ENCODE peak calls at places on chromosomes 2 and 18, in eight cellular contexts. A is AG10803; M is T-cell; O is NCI-H1436 treated with DMSO at 0.1 percent for 48 hours; U is effector memory CD4-positive, alpha-beta T cell; L is pancreas; F is GM10248; E is iris pigment epithelial cell. V is an unnamed sample.

GRCh38 chr2:29706171-29706690 is 215.2 kb downstream of the ALK start:
- DNase-seq in A (peak; percentile 16), O (no peak), F (no peak), L (no peak), M (no peak), E (no peak), U (no peak), V (no peak)

GRCh38 chr18:12053312-12053711 is 40.3 kb upstream of the ANKRD62 start:
- DNase-seq in A (no peak), L (no peak), U (no peak), F (no peak), M (no peak), E (no peak), O (no peak), V (no peak)

GRCh38 chr2:147515213-147515612 is 329.6 kb upstream of the ACVR2A start:
- DNase-seq in U (no peak), O (no peak), E (no peak), M (no peak), F (no peak), A (no peak), L (no peak), V (no peak)

GRCh38 chr2:128282246-128282975 is 36.3 kb downstream of the HS6ST1 start:
- DNase-seq in U (no peak), O (no peak), L (no peak), F (no peak), A (no peak), M (no peak), E (no peak), V (no peak)

GRCh38 chr2:171383141-171383540 is 50.6 kb downstream of the METTL8 start:
- DNase-seq in A (no peak), E (peak; percentile 48), U (no peak), F (no peak), L (no peak), O (no peak), M (no peak), V (no peak)

GRCh38 chr2:1974391-1974790 is 230.1 kb upstream of the PXDN start:
- DNase-seq in F (no peak), M (no peak), O (no peak), L (no peak), U (no peak), E (peak; percentile 60), A (peak; percentile 37), V (no peak)

GRCh38 chr2:17300141-17300540 is 218.1 kb downstream of the RAD51AP2 start:
- DNase-seq in L (no peak), F (no peak), A (peak; percentile 64), O (no peak), E (peak; percentile 95), M (no peak), U (no peak), V (no peak)

GRCh38 chr18:62525611-62526010 is 2.8 kb downstream of the ZCCHC2 start:
- DNase-seq in U (no peak), O (no peak), M (no peak), L (no peak), F (no peak), A (no peak), E (no peak), V (no peak)

GRCh38 chr2:61135510-61135909 is 26.5 kb upstream of the C2orf74 start:
- DNase-seq in L (no peak), M (no peak), U (no peak), F (no peak), A (peak; percentile 49), O (no peak), E (peak; percentile 68), V (no peak)

GRCh38 chr18:26190506-26190905 is 35.7 kb upstream of the TAF4B start:
- DNase-seq in F (peak; percentile 37), O (no peak), M (peak; percentile 23), A (no peak), E (no peak), L (no peak), U (no peak), V (peak; percentile 27)

GRCh38 chr2:165833156-165833555 is 39.1 kb upstream of the GALNT3 start:
- DNase-seq in E (peak; percentile 77), A (peak; percentile 47), L (no peak), F (no peak), O (no peak), M (no peak), U (no peak), V (no peak)

GRCh38 chr2:95264626-95265025 is 9.6 kb upstream of the PROM2 start:
- DNase-seq in A (peak; percentile 24), F (no peak), E (no peak), U (no peak), L (no peak), O (no peak), M (no peak), V (no peak)

GRCh38 chr2:30653847-30654246 is 153.4 kb downstream of the CAPN13 start:
- DNase-seq in L (no peak), M (no peak), A (peak; percentile 66), O (no peak), E (peak; percentile 51), U (no peak), F (no peak), V (no peak)

GRCh38 chr2:232120911-232121310 is 159.4 kb downstream of the DIS3L2 start:
- DNase-seq in A (no peak), E (no peak), U (no peak), M (no peak), O (no peak), F (no peak), L (no peak), V (no peak)

GRCh38 chr2:200575957-200576356 is 9.9 kb upstream of the AOX1 start:
- DNase-seq in O (no peak), F (peak; percentile 18), L (no peak), M (no peak), E (peak; percentile 24), A (peak; percentile 20), U (no peak), V (no peak)

GRCh38 chr18:58389745-58390144 is 239.1 kb downstream of the ALPK2 start:
- DNase-seq in E (no peak), F (no peak), O (no peak), M (no peak), L (no peak), A (no peak), U (no peak), V (no peak)

GRCh38 chr2:23585218-23585945 is 200.4 kb downstream of the KLHL29 start:
- DNase-seq in L (no peak), E (no peak), O (no peak), M (no peak), F (no peak), U (no peak), A (no peak), V (no peak)

GRCh38 chr2:112821682-112822081 is 14.9 kb downstream of the IL1B start:
- DNase-seq in F (no peak), U (no peak), L (no peak), O (no peak), E (no peak), M (peak; percentile 2), A (no peak), V (no peak)

GRCh38 chr2:119476301-119477117 is 44.9 kb downstream of the TMEM37 start:
- DNase-seq in E (peak; percentile 58), A (peak; percentile 36), F (peak; percentile 86), O (no peak), L (peak; percentile 61), M (peak; percentile 20), U (peak; percentile 11), V (peak; percentile 61)

GRCh38 chr2:109289011-109289410 is 160.0 kb downstream of the SH3RF3 start:
- DNase-seq in U (no peak), E (no peak), A (no peak), O (no peak), M (no peak), F (no peak), L (no peak), V (no peak)

GRCh38 chr2:190180313-190181065 is 118.0 kb upstream of the MSTN start:
- DNase-seq in M (no peak), L (peak; percentile 79), O (no peak), E (peak; percentile 17), A (peak; percentile 25), F (peak; percentile 83), U (no peak), V (peak; percentile 74)

GRCh38 chr2:188786368-188786781 is 187.8 kb upstream of the COL3A1 start:
- DNase-seq in A (peak; percentile 86), U (no peak), F (no peak), O (no peak), M (no peak), L (no peak), E (peak; percentile 91), V (no peak)

GRCh38 chr2:157325786-157326185 is at the start of gene ERMN:
- DNase-seq in O (no peak), A (no peak), E (no peak), U (no peak), F (no peak), M (no peak), L (no peak), V (no peak)

GRCh38 chr2:67251741-67252140 is 145.4 kb upstream of the ETAA1 start:
- DNase-seq in E (no peak), A (no peak), L (no peak), F (no peak), O (no peak), M (no peak), U (no peak), V (no peak)

GRCh38 chr2:202046577-202046976 is 12.9 kb downstream of the FZD7 start:
- DNase-seq in O (no peak), L (no peak), F (no peak), A (no peak), M (no peak), U (no peak), E (no peak), V (no peak)

GRCh38 chr2:15912203-15912602 is 28.1 kb upstream of the MYCN start:
- DNase-seq in L (no peak), F (peak; percentile 2), M (no peak), O (no peak), A (peak; percentile 5), E (peak; percentile 85), U (no peak), V (no peak)

GRCh38 chr2:33425156-33425555 is 51.3 kb upstream of the RASGRP3 start:
- DNase-seq in M (no peak), U (no peak), A (peak; percentile 42), O (no peak), E (no peak), L (no peak), F (no peak), V (no peak)

GRCh38 chr2:219277703-219278654 is 1.2 kb upstream of the DNAJB2 start:
- DNase-seq in A (peak; percentile 84), M (peak; percentile 64), O (peak; percentile 45), L (peak; percentile 70), U (peak; percentile 63), F (peak; percentile 81), E (peak; percentile 65), V (peak; percentile 76)

GRCh38 chr2:233267516-233268245 is 16.2 kb downstream of the ATG16L1 start:
- DNase-seq in L (no peak), E (no peak), F (peak; percentile 35), M (peak; percentile 88), A (no peak), U (peak; percentile 82), O (no peak), V (peak; percentile 81)

GRCh38 chr2:44267269-44268258 is 7.7 kb upstream of the SLC3A1 start:
- DNase-seq in F (no peak), O (no peak), A (peak; percentile 77), M (no peak), L (no peak), U (no peak), E (no peak), V (no peak)

GRCh38 chr2:71602115-71602495 is 148.7 kb downstream of the DYSF start:
- DNase-seq in A (no peak), M (no peak), F (no peak), E (no peak), L (no peak), O (no peak), U (no peak), V (no peak)

GRCh38 chr2:67772216-67773180 is 290.3 kb downstream of the C1D start:
- DNase-seq in O (no peak), M (no peak), F (no peak), A (no peak), U (no peak), E (no peak), L (peak; percentile 34), V (no peak)

GRCh38 chr18:49464718-49465598 is 4.5 kb upstream of the DYM start:
- DNase-seq in O (no peak), F (no peak), E (peak; percentile 26), A (no peak), U (no peak), L (no peak), M (no peak), V (no peak)

GRCh38 chr18:40208951-40209350 is 1746.1 kb upstream of the PIK3C3 start:
- DNase-seq in E (no peak), A (no peak), L (no peak), U (no peak), O (no peak), M (no peak), F (no peak), V (no peak)